ENCODE peak calls at places on chromosomes 3 and 15, in eight cellular contexts. M, R, H, F, Z, P, K and B are unnamed samples.

GRCh38 chr15:84819291-84819768 is 2.2 kb downstream of the ALPK3 start:
- DNase-seq in P (peak), R (no peak), H (no peak), M (no peak), K (no peak), F (peak), Z (peak), B (no peak)

GRCh38 chr3:196471551-196471950 is 32.0 kb downstream of the RNF168 start:
- DNase-seq in R (no peak), P (no peak), Z (no peak), M (peak), F (no peak), H (no peak), K (no peak), B (no peak)

GRCh38 chr15:41950505-41950904 is 21.9 kb downstream of the EHD4 start:
- DNase-seq in Z (no peak), P (no peak), F (no peak), K (no peak), H (no peak), M (no peak), R (no peak), B (no peak)

GRCh38 chr15:74135041-74135565 is 4.7 kb downstream of the ISLR2 start:
- DNase-seq in Z (no peak), R (no peak), F (no peak), M (no peak), H (no peak), P (no peak), K (no peak), B (no peak)

GRCh38 chr15:38610748-38611147 is 46.1 kb upstream of the RASGRP1 start:
- DNase-seq in F (no peak), K (no peak), M (no peak), P (no peak), H (no peak), R (no peak), Z (no peak), B (no peak)

GRCh38 chr3:149455989-149456388 is 18.5 kb upstream of the TM4SF4 start:
- DNase-seq in M (no peak), F (no peak), P (no peak), Z (no peak), H (no peak), R (no peak), K (no peak), B (no peak)

GRCh38 chr3:140147965-140148490 is 213.0 kb downstream of the CLSTN2 start:
- DNase-seq in H (no peak), R (no peak), Z (no peak), K (no peak), F (no peak), P (no peak), M (no peak), B (no peak)

GRCh38 chr3:119562307-119562961 is 3.0 kb upstream of the CD80 start:
- DNase-seq in P (no peak), K (no peak), H (no peak), R (no peak), Z (no peak), F (no peak), M (no peak), B (no peak)

GRCh38 chr3:40109641-40110490 is 199.6 kb upstream of the EIF1B start:
- DNase-seq in M (peak), Z (no peak), H (no peak), P (no peak), K (no peak), R (no peak), F (peak), B (no peak)

GRCh38 chr3:153513236-153513635 is 351.2 kb downstream of the RAP2B start:
- DNase-seq in K (no peak), P (no peak), H (no peak), Z (no peak), R (peak), F (peak), M (no peak), B (peak)
- TF ChIP-seq CTCF in K (no peak), P (no peak), H (no peak), Z (peak), R (peak), F (peak), M (peak), B (peak)

DNA sequence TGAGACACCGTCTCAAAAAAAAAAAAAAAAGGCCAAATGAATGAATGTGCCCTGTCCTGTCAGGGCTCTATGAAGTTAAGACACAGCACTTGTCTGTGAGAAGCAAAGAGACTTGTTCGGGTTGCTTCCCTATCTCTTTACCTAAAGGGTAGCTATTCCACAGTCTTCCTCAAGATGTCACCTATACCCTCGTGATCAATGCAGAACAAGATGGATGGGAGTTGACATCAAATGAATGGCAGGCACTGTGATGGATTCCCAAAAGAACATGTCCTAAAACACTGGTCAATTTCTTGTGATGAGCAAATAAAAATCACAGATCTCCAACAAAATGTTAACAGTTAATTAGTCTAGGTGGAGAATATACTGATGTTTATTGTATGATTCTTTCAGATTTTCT is 9.5 kb downstream of the TADA3 start:
- DNase-seq in P (no peak), M (no peak), Z (no peak), F (no peak), R (peak), H (no peak), K (no peak), B (no peak)
- TF ChIP-seq CTCF in P (no peak), M (no peak), Z (no peak), F (no peak), R (no peak), H (no peak), K (no peak), B (no peak)

GRCh38 chr3:145807990-145808389 is 353.0 kb downstream of the PLOD2 start:
- DNase-seq in F (peak), Z (no peak), R (no peak), K (no peak), H (peak), M (peak), P (no peak), B (no peak)
- TF ChIP-seq CTCF in F (peak), Z (peak), R (no peak), K (peak), H (peak), M (peak), P (no peak), B (no peak)

GRCh38 chr15:78079296-78080087 is 2.0 kb upstream of the TBC1D2B start:
- DNase-seq in K (no peak), H (no peak), P (no peak), Z (no peak), M (no peak), R (no peak), F (no peak), B (no peak)
- TF ChIP-seq CTCF in K (no peak), H (no peak), P (no peak), Z (no peak), M (no peak), R (no peak), F (no peak), B (no peak)

DNA sequence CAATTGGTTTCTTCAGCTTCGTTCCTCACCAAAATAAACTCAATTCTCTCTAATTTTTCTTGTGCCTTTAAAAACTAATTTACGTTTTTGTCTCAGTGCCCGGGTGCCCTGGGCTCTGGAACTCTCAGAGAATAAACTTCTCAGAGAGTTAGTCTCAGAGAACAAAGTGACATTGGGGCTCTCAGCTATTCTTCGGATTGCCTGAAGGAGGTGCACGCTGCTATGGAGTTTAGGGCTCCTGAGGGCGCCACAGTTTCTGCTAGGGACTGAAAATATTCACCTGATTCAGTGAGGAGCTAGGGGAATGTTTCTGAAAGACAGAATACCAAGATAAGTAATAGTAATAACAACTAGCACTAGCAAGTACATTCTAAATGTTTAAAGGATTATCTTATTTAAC is 22.7 kb downstream of the ZIC4 start:
- DNase-seq in P (no peak), H (no peak), R (no peak), F (no peak), Z (no peak), K (no peak), M (no peak), B (peak)
- TF ChIP-seq CTCF in P (no peak), H (no peak), R (no peak), F (no peak), Z (no peak), K (peak), M (peak), B (no peak)

DNA sequence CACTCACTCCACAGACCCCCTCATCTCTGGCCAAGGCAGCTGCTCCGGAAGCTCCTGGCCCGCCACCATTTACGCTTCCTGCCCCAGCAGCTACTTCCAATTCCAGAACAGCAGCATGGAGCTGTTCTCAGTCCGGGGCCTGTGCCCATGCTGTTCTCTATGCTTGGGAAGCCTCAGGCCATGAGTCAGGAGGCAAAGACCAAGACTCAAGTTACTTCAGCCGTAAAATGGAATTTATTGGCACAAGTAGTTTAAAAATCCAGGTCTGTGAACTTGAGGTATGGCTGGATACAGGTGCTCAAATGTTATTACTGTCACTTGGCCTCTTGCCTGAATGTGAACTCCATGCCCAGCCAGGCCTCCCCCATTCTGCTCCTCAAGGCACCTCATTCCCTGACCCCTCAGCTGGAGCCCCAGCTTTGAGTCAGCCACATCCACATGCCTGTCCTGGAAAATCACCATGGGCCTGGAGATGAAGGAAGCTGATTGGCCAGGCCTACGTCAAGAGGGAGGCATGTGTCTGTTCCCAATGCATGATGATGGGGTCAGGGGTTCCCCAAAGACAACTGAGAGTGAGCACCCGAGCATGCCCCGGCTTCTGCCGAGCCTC is 31.4 kb upstream of the CACNA2D2 start:
- DNase-seq in F (no peak), H (no peak), P (no peak), K (no peak), M (peak), Z (no peak), R (no peak), B (no peak)
- TF ChIP-seq CTCF in F (no peak), H (no peak), P (no peak), K (no peak), M (no peak), Z (no peak), R (no peak), B (no peak)

DNA sequence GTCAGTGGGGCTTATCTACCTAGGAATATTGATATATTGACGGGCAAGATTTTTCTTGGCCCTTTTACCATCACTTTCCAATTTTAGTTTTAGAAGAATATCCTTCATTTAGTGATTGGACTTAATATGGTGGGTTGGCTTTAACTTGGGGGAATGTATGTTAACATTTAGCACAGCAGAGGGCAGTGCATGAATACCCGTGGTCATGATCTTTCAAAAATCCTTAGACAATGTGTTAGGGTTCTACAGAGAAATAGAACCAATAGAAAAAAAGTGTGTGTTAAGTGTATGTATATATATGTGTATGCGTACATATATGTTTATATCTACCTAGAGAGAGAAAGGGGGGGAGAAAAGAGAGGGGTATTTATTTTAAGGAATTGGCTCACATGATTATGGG is 36.9 kb downstream of the GPR171 start:
- DNase-seq in M (no peak), R (peak), F (no peak), Z (no peak), P (no peak), K (no peak), H (no peak), B (no peak)
- TF ChIP-seq CTCF in M (peak), R (peak), F (no peak), Z (no peak), P (no peak), K (no peak), H (no peak), B (no peak)

DNA sequence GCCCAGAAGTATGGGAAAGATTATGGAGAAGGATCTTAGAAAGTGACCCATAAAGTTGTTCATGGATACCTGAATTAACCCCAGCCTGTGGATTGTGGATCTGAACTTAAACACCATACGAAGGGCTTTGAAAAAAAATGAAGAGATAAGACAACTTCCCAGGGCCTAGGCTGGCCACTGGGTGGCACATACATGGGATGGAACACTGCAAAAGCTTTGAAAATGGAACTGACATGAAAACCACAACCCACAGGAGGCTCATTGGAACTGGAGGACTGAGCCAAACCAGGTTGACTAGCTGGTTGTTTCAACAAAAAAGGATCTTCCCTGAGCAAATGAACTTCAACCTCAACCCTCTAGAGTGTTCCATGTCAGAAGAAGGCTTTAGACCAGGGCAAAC is 34.5 kb downstream of the FMN1 start:
- DNase-seq in R (no peak), Z (no peak), F (no peak), K (no peak), M (no peak), H (no peak), P (no peak), B (no peak)
- TF ChIP-seq CTCF in R (no peak), Z (no peak), F (no peak), K (no peak), M (peak), H (no peak), P (no peak), B (no peak)

GRCh38 chr3:124617177-124617576 is 113.1 kb upstream of the UMPS start:
- DNase-seq in M (no peak), R (no peak), P (no peak), F (no peak), K (no peak), H (no peak), Z (no peak), B (no peak)

GRCh38 chr3:124621498-124621897 is 108.8 kb upstream of the UMPS start:
- DNase-seq in F (no peak), R (no peak), M (no peak), Z (no peak), K (no peak), H (no peak), P (no peak), B (no peak)

GRCh38 chr3:124619887-124620599 is 110.2 kb upstream of the UMPS start:
- DNase-seq in P (no peak), Z (no peak), K (no peak), H (no peak), F (no peak), M (no peak), R (no peak), B (no peak)

GRCh38 chr3:124625084-124625483 is 105.2 kb upstream of the UMPS start:
- DNase-seq in H (no peak), M (no peak), F (no peak), Z (no peak), R (no peak), P (no peak), K (no peak), B (no peak)

GRCh38 chr3:124620600-124621063 is 109.6 kb upstream of the UMPS start:
- DNase-seq in K (no peak), P (no peak), H (no peak), F (peak), M (peak), R (peak), Z (no peak), B (peak)
- TF ChIP-seq CTCF in K (no peak), P (no peak), H (no peak), F (no peak), M (peak), R (no peak), Z (no peak), B (no peak)

DNA sequence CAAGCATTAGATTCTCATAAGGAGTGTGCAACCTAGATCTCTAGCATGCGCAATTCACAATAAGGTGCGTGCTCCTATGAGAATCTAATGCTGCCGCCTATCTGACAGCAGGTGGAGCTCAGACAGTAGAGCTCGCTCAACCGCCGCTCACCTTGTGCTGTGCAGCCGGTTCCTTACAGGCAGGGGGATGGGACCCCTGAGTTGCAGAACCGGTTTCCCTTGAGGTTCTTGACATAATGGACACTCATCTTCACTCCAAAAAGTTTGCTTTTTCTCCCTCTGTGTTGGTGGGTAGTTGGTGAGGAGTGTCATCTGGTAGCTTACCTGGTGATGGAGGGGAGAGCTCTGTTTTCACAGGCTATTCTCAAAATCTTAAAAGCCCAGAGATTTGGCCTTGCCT is 324.0 kb upstream of the TBL1XR1 start:
- DNase-seq in R (peak), K (no peak), P (no peak), H (peak), M (no peak), Z (peak), F (peak), B (peak)
- TF ChIP-seq CTCF in R (peak), K (no peak), P (no peak), H (no peak), M (no peak), Z (peak), F (peak), B (peak)